ENCODE peak calls at places on chromosomes 1 and 21, in four cellular contexts. One of them, this sample, is unnamed.

GRCh38 chr1:32878183-32878582 is 7.5 kb upstream of the FNDC5 start:
- DNase-seq in lower lobe of right lung: no peak
- DNase-seq in heart right ventricle: no peak
- DNase-seq in astrocyte: no peak
- DNase-seq in this sample: peak; percentile 34

GRCh38 chr1:39173119-39173994 is 31.1 kb upstream of the MACF1 start:
- DNase-seq in heart right ventricle: no peak
- DNase-seq in lower lobe of right lung: no peak
- DNase-seq in astrocyte: peak; percentile 64
- DNase-seq in this sample: peak; percentile 59

GRCh38 chr1:203905275-203905674 is 43.9 kb downstream of the SNRPE start:
- DNase-seq in lower lobe of right lung: no peak
- DNase-seq in heart right ventricle: no peak
- DNase-seq in astrocyte: no peak
- DNase-seq in this sample: no peak

GRCh38 chr1:203534526-203534925 is 40.6 kb downstream of the OPTC start:
- DNase-seq in lower lobe of right lung: no peak
- DNase-seq in astrocyte: peak; percentile 95
- DNase-seq in heart right ventricle: no peak
- DNase-seq in this sample: peak; percentile 92

GRCh38 chr1:119617751-119618691 is 30.0 kb downstream of the ZNF697 start:
- DNase-seq in astrocyte: peak; percentile 45
- DNase-seq in heart right ventricle: peak; percentile 22
- DNase-seq in lower lobe of right lung: no peak
- DNase-seq in this sample: peak; percentile 29

GRCh38 chr1:225695578-225696332 is 42.8 kb upstream of the ENAH start:
- DNase-seq in astrocyte: no peak
- DNase-seq in lower lobe of right lung: no peak
- DNase-seq in heart right ventricle: no peak
- DNase-seq in this sample: no peak

GRCh38 chr1:94475232-94475631 is 57.0 kb downstream of the ABCD3 start:
- DNase-seq in heart right ventricle: no peak
- DNase-seq in lower lobe of right lung: no peak
- DNase-seq in astrocyte: no peak
- DNase-seq in this sample: no peak

GRCh38 chr1:47875831-47876586 is 121.2 kb downstream of the TRABD2B start:
- DNase-seq in lower lobe of right lung: no peak
- DNase-seq in heart right ventricle: no peak
- DNase-seq in astrocyte: no peak
- DNase-seq in this sample: no peak

GRCh38 chr1:240237305-240237721 is 145.6 kb downstream of the FMN2 start:
- DNase-seq in astrocyte: peak; percentile 58
- DNase-seq in lower lobe of right lung: no peak
- DNase-seq in heart right ventricle: no peak
- DNase-seq in this sample: peak; percentile 73

GRCh38 chr1:218479436-218480115 is 134.4 kb downstream of the TGFB2 start:
- DNase-seq in astrocyte: peak; percentile 93
- DNase-seq in heart right ventricle: no peak
- DNase-seq in lower lobe of right lung: no peak
- DNase-seq in this sample: peak; percentile 95

GRCh38 chr1:174074757-174075156 is 52.6 kb upstream of the RC3H1 start:
- DNase-seq in lower lobe of right lung: no peak
- DNase-seq in astrocyte: peak; percentile 16
- DNase-seq in heart right ventricle: no peak
- DNase-seq in this sample: peak; percentile 31

GRCh38 chr1:25779894-25780293 is 20.1 kb upstream of the SELENON start:
- DNase-seq in lower lobe of right lung: no peak
- DNase-seq in astrocyte: no peak
- DNase-seq in heart right ventricle: no peak
- DNase-seq in this sample: no peak

GRCh38 chr1:207959141-207959825 is 48.4 kb upstream of the CD34 start:
- DNase-seq in heart right ventricle: peak; percentile 86
- DNase-seq in lower lobe of right lung: peak; percentile 73
- DNase-seq in astrocyte: peak; percentile 40
- DNase-seq in this sample: peak; percentile 55

GRCh38 chr1:156065212-156065611 is 4.3 kb downstream of the RAB25 start:
- DNase-seq in lower lobe of right lung: no peak
- DNase-seq in heart right ventricle: no peak
- DNase-seq in astrocyte: no peak
- DNase-seq in this sample: no peak

GRCh38 chr1:177032434-177032833 is 132.1 kb downstream of the ASTN1 start:
- DNase-seq in lower lobe of right lung: no peak
- DNase-seq in heart right ventricle: no peak
- DNase-seq in astrocyte: no peak
- DNase-seq in this sample: no peak

GRCh38 chr1:16073490-16074104 is at the start of gene FAM131C:
- DNase-seq in heart right ventricle: no peak
- DNase-seq in astrocyte: no peak
- DNase-seq in lower lobe of right lung: no peak
- DNase-seq in this sample: no peak

GRCh38 chr21:38760762-38761155 is 45.0 kb upstream of the ETS2 start:
- DNase-seq in lower lobe of right lung: no peak
- DNase-seq in astrocyte: no peak
- DNase-seq in heart right ventricle: no peak
- DNase-seq in this sample: no peak

GRCh38 chr1:159826436-159827101 is at the start of gene SLAMF8:
- DNase-seq in lower lobe of right lung: peak; percentile 72
- DNase-seq in astrocyte: no peak
- DNase-seq in heart right ventricle: peak; percentile 16
- DNase-seq in this sample: peak; percentile 41

GRCh38 chr1:248926401-248927182 is 20.6 kb downstream of the PGBD2 start:
- DNase-seq in lower lobe of right lung: no peak
- DNase-seq in heart right ventricle: no peak
- DNase-seq in astrocyte: peak; percentile 68
- DNase-seq in this sample: peak; percentile 64

GRCh38 chr1:28328228-28328648 is 602 bp upstream of the MED18 start:
- DNase-seq in astrocyte: no peak
- DNase-seq in heart right ventricle: no peak
- DNase-seq in lower lobe of right lung: no peak
- DNase-seq in this sample: no peak

GRCh38 chr1:94384485-94385353 is 33.5 kb upstream of the ABCD3 start:
- DNase-seq in lower lobe of right lung: peak; percentile 53
- DNase-seq in heart right ventricle: no peak
- DNase-seq in astrocyte: no peak
- DNase-seq in this sample: no peak

GRCh38 chr1:17574502-17574901 is 35.0 kb downstream of the ARHGEF10L start:
- DNase-seq in lower lobe of right lung: no peak
- DNase-seq in astrocyte: no peak
- DNase-seq in heart right ventricle: no peak
- DNase-seq in this sample: no peak

GRCh38 chr1:154992721-154993571 is 440 bp upstream of the LENEP start:
- DNase-seq in lower lobe of right lung: peak; percentile 34
- DNase-seq in astrocyte: peak; percentile 52
- DNase-seq in heart right ventricle: no peak
- DNase-seq in this sample: no peak

GRCh38 chr1:47991698-47992097 is 5.5 kb downstream of the TRABD2B start:
- DNase-seq in lower lobe of right lung: no peak
- DNase-seq in astrocyte: no peak
- DNase-seq in heart right ventricle: no peak
- DNase-seq in this sample: no peak

GRCh38 chr1:231171623-231172197 is 9.9 kb downstream of the TRIM67 start:
- DNase-seq in heart right ventricle: no peak
- DNase-seq in astrocyte: no peak
- DNase-seq in lower lobe of right lung: no peak
- DNase-seq in this sample: no peak

GRCh38 chr1:32998997-32999396 is 34.4 kb upstream of the RNF19B start:
- DNase-seq in heart right ventricle: peak; percentile 63
- DNase-seq in lower lobe of right lung: no peak
- DNase-seq in astrocyte: no peak
- DNase-seq in this sample: no peak

GRCh38 chr1:174534789-174535188 is 87.0 kb downstream of the GPR52 start:
- DNase-seq in lower lobe of right lung: no peak
- DNase-seq in astrocyte: peak; percentile 82
- DNase-seq in heart right ventricle: no peak
- DNase-seq in this sample: peak; percentile 7

GRCh38 chr1:46030074-46030870 is 102.2 kb downstream of the PIK3R3 start:
- DNase-seq in lower lobe of right lung: no peak
- DNase-seq in astrocyte: no peak
- DNase-seq in heart right ventricle: no peak
- DNase-seq in this sample: no peak

GRCh38 chr1:156368889-156369684 is at the start of gene RHBG:
- DNase-seq in astrocyte: peak; percentile 12
- DNase-seq in heart right ventricle: no peak
- DNase-seq in lower lobe of right lung: peak; percentile 79
- DNase-seq in this sample: peak; percentile 13

GRCh38 chr1:151047591-151047924 is at the start of gene C1orf56:
- DNase-seq in astrocyte: peak; percentile 53
- DNase-seq in lower lobe of right lung: peak; percentile 71
- DNase-seq in heart right ventricle: peak; percentile 59
- DNase-seq in this sample: peak; percentile 68

GRCh38 chr1:28232558-28233263 is at the start of gene DNAJC8:
- DNase-seq in astrocyte: peak; percentile 79
- DNase-seq in lower lobe of right lung: peak; percentile 98
- DNase-seq in heart right ventricle: peak; percentile 96
- DNase-seq in this sample: peak; percentile 88

GRCh38 chr1:202164271-202165037 is 4.1 kb upstream of the PTPN7 start:
- DNase-seq in heart right ventricle: no peak
- DNase-seq in lower lobe of right lung: no peak
- DNase-seq in astrocyte: no peak
- DNase-seq in this sample: no peak

GRCh38 chr1:28981170-28981569 is 66.8 kb downstream of the EPB41 start:
- DNase-seq in astrocyte: no peak
- DNase-seq in lower lobe of right lung: no peak
- DNase-seq in heart right ventricle: no peak
- DNase-seq in this sample: no peak

DNA sequence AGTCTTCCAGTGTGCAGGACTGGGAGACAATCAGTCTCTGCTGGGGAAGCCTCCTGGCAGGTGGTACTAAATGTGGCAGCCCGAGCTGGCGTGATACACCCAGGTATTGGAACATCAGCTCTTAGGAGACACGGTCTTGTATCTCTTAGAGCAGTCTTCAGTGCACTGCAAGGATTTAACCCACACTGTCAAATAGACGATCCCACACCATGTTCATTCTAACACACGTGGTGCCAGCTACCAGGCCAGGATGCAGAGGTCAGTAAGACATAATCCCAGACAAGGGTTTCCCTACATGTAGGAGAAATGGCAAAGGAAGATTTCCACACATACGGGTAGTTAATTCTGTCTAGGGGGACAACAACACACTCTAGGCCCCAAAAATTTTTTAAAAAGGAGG is 8.7 kb downstream of the TRIM11 start:
- DNase-seq in lower lobe of right lung: no peak
- DNase-seq in astrocyte: no peak
- DNase-seq in heart right ventricle: no peak
- DNase-seq in this sample: no peak
- TF ChIP-seq CTCF in lower lobe of right lung: no peak
- TF ChIP-seq CTCF in astrocyte: no peak
- TF ChIP-seq CTCF in heart right ventricle: no peak
- TF ChIP-seq CTCF in this sample: no peak

GRCh38 chr1:1779691-1780597 is 1.7 kb upstream of the NADK start:
- DNase-seq in lower lobe of right lung: peak; percentile 82
- DNase-seq in heart right ventricle: peak; percentile 42
- DNase-seq in astrocyte: peak; percentile 49
- DNase-seq in this sample: peak; percentile 65
- H3K4me3 ChIP-seq in lower lobe of right lung: peak overlapping the region; percentile 87
- H3K4me3 ChIP-seq in heart right ventricle: no peak overlapping the region
- H3K4me3 ChIP-seq in astrocyte: no peak overlapping the region
- H3K4me3 ChIP-seq in this sample: no peak overlapping the region

GRCh38 chr1:24424990-24425389 is 9.4 kb downstream of the NIPAL3 start:
- DNase-seq in lower lobe of right lung: no peak
- DNase-seq in astrocyte: no peak
- DNase-seq in heart right ventricle: no peak
- DNase-seq in this sample: no peak

GRCh38 chr1:24420547-24420946 is 4.9 kb downstream of the NIPAL3 start:
- DNase-seq in lower lobe of right lung: no peak
- DNase-seq in astrocyte: no peak
- DNase-seq in heart right ventricle: no peak
- DNase-seq in this sample: peak; percentile 60

GRCh38 chr1:24424207-24424606 is 8.6 kb downstream of the NIPAL3 start:
- DNase-seq in heart right ventricle: no peak
- DNase-seq in astrocyte: no peak
- DNase-seq in lower lobe of right lung: no peak
- DNase-seq in this sample: no peak

GRCh38 chr1:24418898-24419628 is 3.5 kb downstream of the NIPAL3 start:
- DNase-seq in astrocyte: peak; percentile 67
- DNase-seq in lower lobe of right lung: peak; percentile 83
- DNase-seq in heart right ventricle: no peak
- DNase-seq in this sample: peak; percentile 48

DNA sequence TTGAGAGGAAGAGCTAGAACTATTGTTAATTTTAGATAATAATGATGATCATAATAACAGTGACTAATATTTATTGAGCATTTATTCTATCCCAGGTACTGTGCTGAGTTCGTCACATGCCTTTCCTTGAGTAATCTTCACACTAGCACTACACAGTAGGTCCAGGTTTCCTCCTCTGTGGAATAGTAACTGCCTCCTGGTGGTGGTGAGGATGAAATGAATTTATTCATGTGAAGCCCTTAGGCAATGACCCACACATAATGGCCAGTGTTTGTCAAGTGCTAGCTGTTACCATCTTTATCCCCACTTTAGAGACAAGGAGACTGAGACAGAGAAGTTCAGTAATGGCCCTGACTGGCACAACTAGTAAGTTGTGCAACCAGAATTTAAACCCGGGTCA is 5.9 kb downstream of the NIPAL3 start:
- DNase-seq in lower lobe of right lung: no peak
- DNase-seq in heart right ventricle: no peak
- DNase-seq in astrocyte: no peak
- DNase-seq in this sample: no peak
- TF ChIP-seq CTCF in lower lobe of right lung: no peak
- TF ChIP-seq CTCF in heart right ventricle: no peak
- TF ChIP-seq CTCF in astrocyte: no peak
- TF ChIP-seq CTCF in this sample: no peak

DNA sequence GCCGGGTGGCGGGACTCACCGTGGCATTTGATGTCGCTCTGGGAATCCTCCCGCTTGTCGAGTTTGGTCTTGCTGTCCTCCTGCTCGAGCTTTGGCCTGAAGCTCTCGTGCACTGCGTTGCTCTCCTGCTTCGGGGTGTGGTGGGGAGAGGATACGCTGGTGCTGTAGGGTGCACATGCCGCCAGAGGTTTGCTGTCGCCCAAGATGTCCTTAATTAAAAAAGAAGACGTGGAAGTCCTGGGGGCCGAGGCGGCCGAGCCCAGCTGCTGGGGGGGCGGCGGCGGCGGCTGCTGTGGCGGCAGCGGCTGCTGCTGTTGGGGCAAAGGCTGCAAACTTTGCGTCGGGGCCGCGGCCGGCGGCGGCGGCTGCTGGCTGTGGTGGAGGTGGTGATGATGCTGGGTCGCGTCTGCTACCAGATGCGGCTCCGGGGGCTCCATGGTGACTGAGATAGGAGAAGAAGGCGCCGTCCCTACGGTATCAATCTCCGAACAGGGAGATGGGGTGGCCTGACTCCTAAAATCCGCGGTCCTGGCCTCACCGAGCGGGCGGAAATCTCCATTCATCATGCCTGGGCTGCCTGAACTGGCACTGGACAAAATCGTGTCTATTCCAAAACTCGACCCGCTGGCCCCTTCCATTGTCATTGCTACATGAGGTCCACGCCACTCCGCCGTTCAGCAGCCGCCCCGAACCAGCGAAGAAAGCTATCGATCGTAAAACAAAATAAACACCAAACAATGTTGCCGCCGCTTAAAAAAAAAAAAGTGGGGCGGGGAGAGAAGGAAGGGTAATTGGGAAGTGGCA is at the start of gene BARHL2:
- DNase-seq in astrocyte: no peak
- DNase-seq in heart right ventricle: no peak
- DNase-seq in lower lobe of right lung: no peak
- DNase-seq in this sample: no peak
- H3K4me3 ChIP-seq in astrocyte: no peak within 1 kb of the TSS
- H3K4me3 ChIP-seq in heart right ventricle: peak within 1 kb of the TSS; percentile 26
- H3K4me3 ChIP-seq in lower lobe of right lung: peak within 1 kb of the TSS; percentile 35
- H3K4me3 ChIP-seq in this sample: peak within 1 kb of the TSS; percentile 51